ENCODE peak calls at places on chromosomes 7 and 10, in four cellular contexts. One of them, this sample, is unnamed.
A peak's percentile ranks its signal among the peaks of the same experiment; 100 is the strongest.

GRCh38 chr7:142709921-142710320 is 39.4 kb upstream of the PRSS1 start:
- DNase-seq in RPMI7951: no peak
- DNase-seq in HuH-7: no peak
- DNase-seq in T1000: no peak
- DNase-seq in this sample: no peak

GRCh38 chr7:43856996-43857395 is 12.3 kb downstream of the MRPS24 start:
- DNase-seq in RPMI7951: peak; percentile 86
- DNase-seq in HuH-7: no peak
- DNase-seq in T1000: peak; percentile 49
- DNase-seq in this sample: no peak

GRCh38 chr7:35512716-35513115 is 182.2 kb downstream of the HERPUD2 start:
- DNase-seq in RPMI7951: no peak
- DNase-seq in HuH-7: no peak
- DNase-seq in T1000: no peak
- DNase-seq in this sample: no peak

GRCh38 chr7:77457779-77458178 is 41.6 kb upstream of the GSAP start:
- DNase-seq in RPMI7951: no peak
- DNase-seq in HuH-7: no peak
- DNase-seq in T1000: no peak
- DNase-seq in this sample: no peak

GRCh38 chr7:117230276-117231046 is 92.4 kb downstream of the WNT2 start:
- DNase-seq in RPMI7951: no peak
- DNase-seq in HuH-7: no peak
- DNase-seq in T1000: no peak
- DNase-seq in this sample: peak; percentile 14

GRCh38 chr10:114017873-114018272 is 25.8 kb upstream of the ADRB1 start:
- DNase-seq in RPMI7951: no peak
- DNase-seq in HuH-7: no peak
- DNase-seq in T1000: no peak
- DNase-seq in this sample: no peak

GRCh38 chr10:71812016-71812912 is 38.8 kb downstream of the PSAP start:
- DNase-seq in RPMI7951: peak; percentile 31
- DNase-seq in HuH-7: peak; percentile 78
- DNase-seq in T1000: peak; percentile 3
- DNase-seq in this sample: peak; percentile 77

GRCh38 chr10:103470755-103471653 is 8.0 kb downstream of the CALHM3 start:
- DNase-seq in RPMI7951: peak; percentile 79
- DNase-seq in HuH-7: no peak
- DNase-seq in T1000: no peak
- DNase-seq in this sample: peak; percentile 84

GRCh38 chr7:17556247-17556646 is 257.8 kb downstream of the AHR start:
- DNase-seq in RPMI7951: no peak
- DNase-seq in HuH-7: no peak
- DNase-seq in T1000: no peak
- DNase-seq in this sample: no peak